ENCODE peak calls at places on chromosomes 11 and 22, in seven cellular contexts. One of them, this sample, is unnamed.

GRCh38 chr11:61834278-61835004 is 6.3 kb downstream of the FADS2 start:
- DNase-seq in AG09309: no peak
- DNase-seq in GM06990: peak; percentile 85
- DNase-seq in BE2C: no peak
- DNase-seq in fibroblast of the aortic adventitia: peak; percentile 87
- DNase-seq in pancreas: no peak
- DNase-seq in AG04450: no peak
- DNase-seq in this sample: no peak

GRCh38 chr22:29555065-29555644 is 1.6 kb upstream of the THOC5 start:
- DNase-seq in AG09309: no peak
- DNase-seq in BE2C: no peak
- DNase-seq in fibroblast of the aortic adventitia: peak; percentile 6
- DNase-seq in pancreas: no peak
- DNase-seq in AG04450: no peak
- DNase-seq in GM06990: no peak
- DNase-seq in this sample: peak; percentile 11

GRCh38 chr11:67649634-67650540 is 643 bp downstream of the ACY3 start:
- DNase-seq in fibroblast of the aortic adventitia: no peak
- DNase-seq in GM06990: peak; percentile 82
- DNase-seq in AG04450: no peak
- DNase-seq in pancreas: no peak
- DNase-seq in BE2C: no peak
- DNase-seq in AG09309: no peak
- DNase-seq in this sample: no peak

GRCh38 chr11:32584921-32585320 is 1.3 kb downstream of the EIF3M start:
- DNase-seq in AG09309: no peak
- DNase-seq in AG04450: no peak
- DNase-seq in pancreas: no peak
- DNase-seq in fibroblast of the aortic adventitia: no peak
- DNase-seq in BE2C: no peak
- DNase-seq in GM06990: no peak
- DNase-seq in this sample: no peak

GRCh38 chr11:47179655-47179991 is 2.9 kb upstream of the ARFGAP2 start:
- DNase-seq in fibroblast of the aortic adventitia: peak; percentile 46
- DNase-seq in GM06990: no peak
- DNase-seq in AG09309: no peak
- DNase-seq in BE2C: peak; percentile 50
- DNase-seq in pancreas: no peak
- DNase-seq in AG04450: no peak
- DNase-seq in this sample: peak; percentile 33

GRCh38 chr22:50244420-50245213 is at the start of gene TUBGCP6:
- DNase-seq in fibroblast of the aortic adventitia: peak; percentile 87
- DNase-seq in AG09309: peak; percentile 38
- DNase-seq in BE2C: peak; percentile 95
- DNase-seq in pancreas: peak; percentile 89
- DNase-seq in GM06990: peak; percentile 92
- DNase-seq in AG04450: peak; percentile 59
- DNase-seq in this sample: peak; percentile 86

GRCh38 chr11:36077886-36078685 is 134.2 kb downstream of the LDLRAD3 start:
- DNase-seq in AG09309: no peak
- DNase-seq in GM06990: no peak
- DNase-seq in fibroblast of the aortic adventitia: no peak
- DNase-seq in BE2C: no peak
- DNase-seq in pancreas: no peak
- DNase-seq in AG04450: no peak
- DNase-seq in this sample: no peak

GRCh38 chr11:76783294-76783900 is at the start of gene TSKU:
- DNase-seq in AG04450: no peak
- DNase-seq in AG09309: no peak
- DNase-seq in BE2C: no peak
- DNase-seq in pancreas: no peak
- DNase-seq in GM06990: no peak
- DNase-seq in fibroblast of the aortic adventitia: no peak
- DNase-seq in this sample: no peak

GRCh38 chr11:35549787-35550186 is 24.4 kb upstream of the PAMR1 start:
- DNase-seq in AG04450: peak; percentile 95
- DNase-seq in BE2C: no peak
- DNase-seq in pancreas: no peak
- DNase-seq in AG09309: peak; percentile 93
- DNase-seq in fibroblast of the aortic adventitia: peak; percentile 95
- DNase-seq in GM06990: no peak
- DNase-seq in this sample: peak; percentile 97

GRCh38 chr11:135075740-135076139 is 663.7 kb upstream of the B3GAT1 start:
- DNase-seq in fibroblast of the aortic adventitia: peak; percentile 3
- DNase-seq in AG04450: no peak
- DNase-seq in GM06990: peak; percentile 60
- DNase-seq in BE2C: peak; percentile 87
- DNase-seq in AG09309: no peak
- DNase-seq in pancreas: peak; percentile 32
- DNase-seq in this sample: peak; percentile 32

GRCh38 chr11:119091966-119092879 is 7.5 kb downstream of the HMBS start:
- DNase-seq in BE2C: no peak
- DNase-seq in fibroblast of the aortic adventitia: no peak
- DNase-seq in AG04450: no peak
- DNase-seq in pancreas: no peak
- DNase-seq in AG09309: no peak
- DNase-seq in GM06990: no peak
- DNase-seq in this sample: no peak

GRCh38 chr22:48941903-48942625 is 885.6 kb downstream of the BRD1 start:
- DNase-seq in GM06990: no peak
- DNase-seq in fibroblast of the aortic adventitia: no peak
- DNase-seq in AG04450: no peak
- DNase-seq in AG09309: no peak
- DNase-seq in pancreas: no peak
- DNase-seq in BE2C: no peak
- DNase-seq in this sample: no peak

GRCh38 chr11:44787981-44788380 is 61.2 kb downstream of the TSPAN18 start:
- DNase-seq in pancreas: no peak
- DNase-seq in GM06990: no peak
- DNase-seq in BE2C: no peak
- DNase-seq in fibroblast of the aortic adventitia: no peak
- DNase-seq in AG04450: no peak
- DNase-seq in AG09309: no peak
- DNase-seq in this sample: no peak

GRCh38 chr11:44784438-44784760 is 57.6 kb downstream of the TSPAN18 start:
- DNase-seq in AG09309: no peak
- DNase-seq in fibroblast of the aortic adventitia: no peak
- DNase-seq in pancreas: no peak
- DNase-seq in BE2C: no peak
- DNase-seq in GM06990: no peak
- DNase-seq in AG04450: no peak
- DNase-seq in this sample: no peak

GRCh38 chr11:44784784-44785183 is 58.0 kb downstream of the TSPAN18 start:
- DNase-seq in BE2C: no peak
- DNase-seq in GM06990: no peak
- DNase-seq in AG04450: no peak
- DNase-seq in fibroblast of the aortic adventitia: no peak
- DNase-seq in pancreas: no peak
- DNase-seq in AG09309: no peak
- DNase-seq in this sample: no peak

GRCh38 chr11:44787070-44787469 is 60.3 kb downstream of the TSPAN18 start:
- DNase-seq in pancreas: no peak
- DNase-seq in GM06990: no peak
- DNase-seq in AG09309: no peak
- DNase-seq in BE2C: no peak
- DNase-seq in fibroblast of the aortic adventitia: no peak
- DNase-seq in AG04450: no peak
- DNase-seq in this sample: no peak

DNA sequence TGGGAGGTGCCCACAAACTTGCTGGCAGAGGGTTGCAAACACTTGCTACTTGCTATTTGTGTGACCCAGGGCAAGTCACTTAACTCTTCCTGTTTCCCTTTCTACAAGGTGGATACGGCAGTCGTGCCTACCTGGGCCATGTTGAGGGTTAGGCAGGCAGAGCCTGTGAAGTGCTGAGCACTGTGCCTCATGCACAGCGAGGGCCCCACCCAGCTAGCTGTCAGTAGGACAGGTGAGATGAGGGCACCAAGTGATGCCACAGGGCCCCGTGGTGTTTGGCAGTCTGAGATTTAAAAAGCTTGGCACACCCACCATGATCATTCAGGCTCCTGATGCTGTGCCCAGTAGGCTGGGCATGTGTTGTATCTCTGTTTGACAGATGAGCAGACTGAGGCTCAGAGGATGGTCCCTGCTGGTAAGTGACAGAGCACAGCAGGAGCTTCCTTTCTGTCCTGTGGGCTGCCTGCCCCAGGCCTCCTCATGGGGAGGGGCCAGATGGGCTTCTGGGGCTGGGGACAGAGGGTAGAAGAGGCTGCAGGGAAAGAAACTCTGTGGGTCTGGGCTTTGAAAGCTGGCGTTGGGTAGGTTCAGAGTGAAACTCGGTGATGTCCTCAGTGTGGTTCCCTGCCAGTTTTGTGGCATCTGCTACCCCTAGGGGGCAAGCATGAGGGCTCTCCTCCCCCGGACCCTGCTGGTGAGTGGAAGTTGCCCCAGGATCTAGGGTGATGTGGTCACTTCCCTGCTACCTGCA is 59.3 kb downstream of the TSPAN18 start:
- DNase-seq in pancreas: no peak
- DNase-seq in AG09309: no peak
- DNase-seq in AG04450: no peak
- DNase-seq in BE2C: no peak
- DNase-seq in fibroblast of the aortic adventitia: no peak
- DNase-seq in GM06990: no peak
- DNase-seq in this sample: no peak
- TF ChIP-seq CTCF in pancreas: no peak
- TF ChIP-seq CTCF in AG09309: peak; percentile 15
- TF ChIP-seq CTCF in AG04450: peak; percentile 20
- TF ChIP-seq CTCF in BE2C: peak; percentile 41
- TF ChIP-seq CTCF in fibroblast of the aortic adventitia: no peak
- TF ChIP-seq CTCF in GM06990: peak; percentile 34
- TF ChIP-seq CTCF in this sample: peak; percentile 40

GRCh38 chr22:30964858-30965257 is 3.7 kb downstream of the MORC2 start:
- DNase-seq in AG09309: no peak
- DNase-seq in fibroblast of the aortic adventitia: no peak
- DNase-seq in pancreas: no peak
- DNase-seq in BE2C: no peak
- DNase-seq in GM06990: no peak
- DNase-seq in AG04450: no peak
- DNase-seq in this sample: no peak

GRCh38 chr22:30968015-30968923 is at the start of gene MORC2:
- DNase-seq in GM06990: no peak
- DNase-seq in BE2C: no peak
- DNase-seq in AG09309: no peak
- DNase-seq in AG04450: no peak
- DNase-seq in fibroblast of the aortic adventitia: peak; percentile 46
- DNase-seq in pancreas: peak; percentile 70
- DNase-seq in this sample: no peak

GRCh38 chr22:30968924-30969531 is at the start of gene TUG1:
- DNase-seq in AG04450: peak; percentile 95
- DNase-seq in fibroblast of the aortic adventitia: peak; percentile 97
- DNase-seq in AG09309: peak; percentile 95
- DNase-seq in pancreas: peak; percentile 97
- DNase-seq in BE2C: peak; percentile 99
- DNase-seq in GM06990: peak; percentile 97
- DNase-seq in this sample: peak; percentile 97

GRCh38 chr22:30970356-30970746 is 1.3 kb downstream of the TUG1 start:
- DNase-seq in pancreas: no peak
- DNase-seq in AG04450: no peak
- DNase-seq in AG09309: no peak
- DNase-seq in BE2C: no peak
- DNase-seq in fibroblast of the aortic adventitia: no peak
- DNase-seq in GM06990: no peak
- DNase-seq in this sample: no peak

DNA sequence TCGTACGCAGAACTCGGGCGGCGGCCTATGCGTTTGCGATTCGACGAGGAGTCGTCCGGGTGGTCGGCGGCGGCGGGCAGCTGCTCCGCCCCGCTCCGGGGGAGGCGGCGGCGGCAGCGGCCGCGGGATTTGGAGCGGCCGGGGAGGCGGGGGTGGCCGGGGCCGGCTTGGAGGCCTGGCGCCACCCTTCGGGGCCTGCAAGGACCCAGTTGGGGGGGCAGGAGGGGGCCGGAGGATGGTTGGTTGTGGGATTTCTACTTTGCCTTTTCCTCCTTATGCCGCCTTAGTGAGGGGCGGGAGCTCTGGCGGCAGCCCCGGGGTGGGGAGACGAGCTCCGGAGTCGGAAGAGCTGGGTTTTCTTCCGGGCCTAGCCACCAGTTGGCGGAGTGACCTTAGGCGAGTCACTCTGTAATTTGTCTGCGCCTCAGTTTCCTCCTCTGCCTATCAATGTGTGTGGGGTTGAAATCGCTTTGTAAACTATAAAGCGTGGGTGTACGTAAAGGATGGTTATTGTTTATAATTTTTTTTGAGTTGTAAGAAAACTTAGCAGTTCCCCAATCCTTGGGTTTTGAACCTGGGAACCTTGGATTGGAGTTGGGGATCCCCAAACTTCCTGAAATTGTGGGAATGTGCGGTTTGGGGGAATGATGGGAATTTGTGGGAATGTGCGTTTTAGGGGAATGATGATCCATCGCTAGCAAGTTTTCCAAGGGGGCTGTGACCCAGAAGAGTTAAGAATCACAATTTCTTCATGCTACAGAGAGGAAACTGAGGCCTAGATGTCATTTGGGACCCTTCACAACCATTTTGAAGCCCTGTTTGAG is 679 bp downstream of the TUG1 start:
- DNase-seq in AG04450: no peak
- DNase-seq in AG09309: no peak
- DNase-seq in GM06990: no peak
- DNase-seq in pancreas: no peak
- DNase-seq in fibroblast of the aortic adventitia: peak; percentile 45
- DNase-seq in BE2C: peak; percentile 42
- DNase-seq in this sample: peak; percentile 1
- TF ChIP-seq CTCF in AG04450: peak; percentile 15
- TF ChIP-seq CTCF in AG09309: no peak
- TF ChIP-seq CTCF in GM06990: no peak
- TF ChIP-seq CTCF in pancreas: no peak
- TF ChIP-seq CTCF in fibroblast of the aortic adventitia: no peak
- TF ChIP-seq CTCF in BE2C: no peak
- TF ChIP-seq CTCF in this sample: peak; percentile 32

GRCh38 chr22:19473578-19473977 is 5.4 kb downstream of the UFD1 start:
- DNase-seq in GM06990: no peak
- DNase-seq in AG04450: no peak
- DNase-seq in BE2C: no peak
- DNase-seq in pancreas: no peak
- DNase-seq in fibroblast of the aortic adventitia: no peak
- DNase-seq in AG09309: no peak
- DNase-seq in this sample: peak; percentile 22
- TF ChIP-seq CTCF in GM06990: peak; percentile 6
- TF ChIP-seq CTCF in AG04450: no peak
- TF ChIP-seq CTCF in BE2C: peak; percentile 10
- TF ChIP-seq CTCF in pancreas: no peak
- TF ChIP-seq CTCF in fibroblast of the aortic adventitia: peak; percentile 11
- TF ChIP-seq CTCF in AG09309: peak; percentile 1
- TF ChIP-seq CTCF in this sample: peak; percentile 54

DNA sequence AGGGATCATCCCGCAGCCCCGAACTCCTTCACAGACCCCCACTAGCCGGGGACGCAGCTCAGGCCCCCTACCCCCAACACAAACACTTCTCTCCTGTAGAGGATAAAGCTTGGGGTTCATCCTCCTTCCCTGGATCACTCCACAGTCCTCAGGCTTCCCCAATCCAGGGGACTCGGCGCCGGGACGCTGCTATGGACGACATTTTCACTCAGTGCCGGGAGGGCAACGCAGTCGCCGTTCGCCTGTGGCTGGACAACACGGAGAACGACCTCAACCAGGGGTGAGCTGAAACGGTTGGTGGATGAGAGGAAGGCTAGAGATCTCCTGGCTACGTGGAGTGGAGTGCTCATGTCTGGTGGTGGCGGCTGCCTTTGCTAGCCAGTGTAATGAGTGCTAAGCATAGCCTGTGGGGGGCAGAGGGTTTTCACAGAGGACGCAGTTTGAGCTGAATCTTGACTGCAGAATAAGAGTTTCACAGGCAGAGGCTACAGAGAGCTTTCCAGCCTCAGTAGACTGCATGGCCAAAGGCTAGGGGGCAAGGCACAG is 580 bp downstream of the ILK start:
- DNase-seq in pancreas: peak; percentile 33
- DNase-seq in AG09309: peak; percentile 28
- DNase-seq in fibroblast of the aortic adventitia: peak; percentile 77
- DNase-seq in GM06990: peak; percentile 47
- DNase-seq in AG04450: no peak
- DNase-seq in BE2C: peak; percentile 50
- DNase-seq in this sample: peak; percentile 67
- TF ChIP-seq CTCF in pancreas: no peak
- TF ChIP-seq CTCF in AG09309: peak; percentile 32
- TF ChIP-seq CTCF in fibroblast of the aortic adventitia: peak; percentile 47
- TF ChIP-seq CTCF in GM06990: peak; percentile 42
- TF ChIP-seq CTCF in AG04450: peak; percentile 35
- TF ChIP-seq CTCF in BE2C: peak; percentile 17
- TF ChIP-seq CTCF in this sample: peak; percentile 37